ENCODE peak calls at places on chromosome 10, in ten cellular contexts. One of them, this sample, is unnamed.

GRCh38 chr10:29063806-29064644 is 224.8 kb upstream of the LYZL1 start:
- DNase-seq in CD4-positive, alpha-beta T cell: no peak
- DNase-seq in astrocyte of the spinal cord: no peak
- DNase-seq in sigmoid colon: no peak
- DNase-seq in transverse colon: no peak
- DNase-seq in kidney epithelial cell: no peak
- DNase-seq in fibroblast of mammary gland: peak
- DNase-seq in fibroblast of the aortic adventitia: peak
- DNase-seq in psoas muscle: no peak
- DNase-seq in GM12865: no peak
- DNase-seq in this sample: no peak

GRCh38 chr10:115209133-115209532 is 116.0 kb downstream of the ATRNL1 start:
- DNase-seq in CD4-positive, alpha-beta T cell: no peak
- DNase-seq in astrocyte of the spinal cord: no peak
- DNase-seq in sigmoid colon: no peak
- DNase-seq in transverse colon: no peak
- DNase-seq in kidney epithelial cell: no peak
- DNase-seq in fibroblast of mammary gland: no peak
- DNase-seq in fibroblast of the aortic adventitia: no peak
- DNase-seq in psoas muscle: no peak
- DNase-seq in GM12865: peak
- DNase-seq in this sample: no peak

GRCh38 chr10:4849042-4849402 is 23.0 kb downstream of the AKR1E2 start:
- DNase-seq in CD4-positive, alpha-beta T cell: no peak
- DNase-seq in astrocyte of the spinal cord: no peak
- DNase-seq in sigmoid colon: no peak
- DNase-seq in transverse colon: no peak
- DNase-seq in kidney epithelial cell: no peak
- DNase-seq in fibroblast of mammary gland: no peak
- DNase-seq in fibroblast of the aortic adventitia: no peak
- DNase-seq in psoas muscle: no peak
- DNase-seq in GM12865: no peak
- DNase-seq in this sample: no peak

GRCh38 chr10:118307768-118308347 is 34.3 kb downstream of the FAM204A start:
- DNase-seq in CD4-positive, alpha-beta T cell: no peak
- DNase-seq in astrocyte of the spinal cord: no peak
- DNase-seq in sigmoid colon: no peak
- DNase-seq in transverse colon: no peak
- DNase-seq in kidney epithelial cell: no peak
- DNase-seq in fibroblast of mammary gland: no peak
- DNase-seq in fibroblast of the aortic adventitia: no peak
- DNase-seq in psoas muscle: no peak
- DNase-seq in GM12865: no peak
- DNase-seq in this sample: no peak

GRCh38 chr10:113987805-113988204 is 55.9 kb upstream of the ADRB1 start:
- DNase-seq in CD4-positive, alpha-beta T cell: no peak
- DNase-seq in astrocyte of the spinal cord: no peak
- DNase-seq in sigmoid colon: no peak
- DNase-seq in transverse colon: no peak
- DNase-seq in kidney epithelial cell: no peak
- DNase-seq in fibroblast of mammary gland: peak
- DNase-seq in fibroblast of the aortic adventitia: no peak
- DNase-seq in psoas muscle: no peak
- DNase-seq in GM12865: peak
- DNase-seq in this sample: peak

GRCh38 chr10:34957531-34957930 is 132.6 kb downstream of the CUL2 start:
- DNase-seq in CD4-positive, alpha-beta T cell: no peak
- DNase-seq in astrocyte of the spinal cord: no peak
- DNase-seq in sigmoid colon: no peak
- DNase-seq in transverse colon: no peak
- DNase-seq in kidney epithelial cell: no peak
- DNase-seq in fibroblast of mammary gland: no peak
- DNase-seq in fibroblast of the aortic adventitia: no peak
- DNase-seq in psoas muscle: no peak
- DNase-seq in GM12865: no peak
- DNase-seq in this sample: no peak

GRCh38 chr10:32378371-32379301 is 31.7 kb upstream of the EPC1 start:
- DNase-seq in CD4-positive, alpha-beta T cell: peak
- DNase-seq in astrocyte of the spinal cord: peak
- DNase-seq in sigmoid colon: peak
- DNase-seq in transverse colon: peak
- DNase-seq in kidney epithelial cell: peak
- DNase-seq in fibroblast of mammary gland: peak
- DNase-seq in fibroblast of the aortic adventitia: peak
- DNase-seq in psoas muscle: peak
- DNase-seq in GM12865: peak
- DNase-seq in this sample: peak

GRCh38 chr10:70832852-70833542 is 17.2 kb downstream of the SGPL1 start:
- DNase-seq in CD4-positive, alpha-beta T cell: no peak
- DNase-seq in astrocyte of the spinal cord: peak
- DNase-seq in sigmoid colon: no peak
- DNase-seq in transverse colon: no peak
- DNase-seq in kidney epithelial cell: peak
- DNase-seq in fibroblast of mammary gland: peak
- DNase-seq in fibroblast of the aortic adventitia: peak
- DNase-seq in psoas muscle: no peak
- DNase-seq in GM12865: peak
- DNase-seq in this sample: no peak

GRCh38 chr10:58480321-58480720 is 32.4 kb upstream of the BICC1 start:
- DNase-seq in CD4-positive, alpha-beta T cell: no peak
- DNase-seq in astrocyte of the spinal cord: no peak
- DNase-seq in sigmoid colon: no peak
- DNase-seq in transverse colon: no peak
- DNase-seq in kidney epithelial cell: no peak
- DNase-seq in fibroblast of mammary gland: no peak
- DNase-seq in fibroblast of the aortic adventitia: no peak
- DNase-seq in psoas muscle: no peak
- DNase-seq in GM12865: no peak
- DNase-seq in this sample: no peak

GRCh38 chr10:132700168-132701098 is 85.5 kb downstream of the NKX6-2 start:
- DNase-seq in CD4-positive, alpha-beta T cell: no peak
- DNase-seq in astrocyte of the spinal cord: peak
- DNase-seq in sigmoid colon: peak
- DNase-seq in transverse colon: peak
- DNase-seq in kidney epithelial cell: no peak
- DNase-seq in fibroblast of mammary gland: peak
- DNase-seq in fibroblast of the aortic adventitia: peak
- DNase-seq in psoas muscle: peak
- DNase-seq in GM12865: no peak
- DNase-seq in this sample: no peak

GRCh38 chr10:98667081-98667480 is 220.3 kb upstream of the HPS1 start:
- DNase-seq in CD4-positive, alpha-beta T cell: no peak
- DNase-seq in astrocyte of the spinal cord: no peak
- DNase-seq in sigmoid colon: no peak
- DNase-seq in transverse colon: no peak
- DNase-seq in kidney epithelial cell: no peak
- DNase-seq in fibroblast of mammary gland: peak
- DNase-seq in fibroblast of the aortic adventitia: no peak
- DNase-seq in psoas muscle: no peak
- DNase-seq in GM12865: no peak
- DNase-seq in this sample: no peak

GRCh38 chr10:98659951-98660350 is 213.2 kb upstream of the HPS1 start:
- DNase-seq in CD4-positive, alpha-beta T cell: no peak
- DNase-seq in astrocyte of the spinal cord: no peak
- DNase-seq in sigmoid colon: no peak
- DNase-seq in transverse colon: no peak
- DNase-seq in kidney epithelial cell: no peak
- DNase-seq in fibroblast of mammary gland: peak
- DNase-seq in fibroblast of the aortic adventitia: no peak
- DNase-seq in psoas muscle: no peak
- DNase-seq in GM12865: no peak
- DNase-seq in this sample: no peak

GRCh38 chr10:98664329-98665042 is 217.8 kb upstream of the HPS1 start:
- DNase-seq in CD4-positive, alpha-beta T cell: no peak
- DNase-seq in astrocyte of the spinal cord: peak
- DNase-seq in sigmoid colon: no peak
- DNase-seq in transverse colon: peak
- DNase-seq in kidney epithelial cell: no peak
- DNase-seq in fibroblast of mammary gland: peak
- DNase-seq in fibroblast of the aortic adventitia: peak
- DNase-seq in psoas muscle: no peak
- DNase-seq in GM12865: peak
- DNase-seq in this sample: peak
- TF ChIP-seq CTCF in CD4-positive, alpha-beta T cell: peak
- TF ChIP-seq CTCF in astrocyte of the spinal cord: peak
- TF ChIP-seq CTCF in sigmoid colon: peak
- TF ChIP-seq CTCF in transverse colon: peak
- TF ChIP-seq CTCF in kidney epithelial cell: peak
- TF ChIP-seq CTCF in fibroblast of mammary gland: peak
- TF ChIP-seq CTCF in fibroblast of the aortic adventitia: peak
- TF ChIP-seq CTCF in psoas muscle: peak
- TF ChIP-seq CTCF in GM12865: peak
- TF ChIP-seq CTCF in this sample: peak

GRCh38 chr10:83050815-83051214 is 1088.5 kb upstream of the GHITM start:
- DNase-seq in CD4-positive, alpha-beta T cell: no peak
- DNase-seq in astrocyte of the spinal cord: no peak
- DNase-seq in sigmoid colon: no peak
- DNase-seq in transverse colon: no peak
- DNase-seq in kidney epithelial cell: no peak
- DNase-seq in fibroblast of mammary gland: no peak
- DNase-seq in fibroblast of the aortic adventitia: no peak
- DNase-seq in psoas muscle: no peak
- DNase-seq in GM12865: no peak
- DNase-seq in this sample: no peak
- TF ChIP-seq CTCF in CD4-positive, alpha-beta T cell: no peak
- TF ChIP-seq CTCF in astrocyte of the spinal cord: no peak
- TF ChIP-seq CTCF in sigmoid colon: no peak
- TF ChIP-seq CTCF in transverse colon: no peak
- TF ChIP-seq CTCF in kidney epithelial cell: no peak
- TF ChIP-seq CTCF in fibroblast of mammary gland: no peak
- TF ChIP-seq CTCF in fibroblast of the aortic adventitia: no peak
- TF ChIP-seq CTCF in psoas muscle: no peak
- TF ChIP-seq CTCF in GM12865: no peak
- TF ChIP-seq CTCF in this sample: no peak

GRCh38 chr10:30215631-30216030 is 133.4 kb downstream of the MTPAP start:
- DNase-seq in CD4-positive, alpha-beta T cell: no peak
- DNase-seq in astrocyte of the spinal cord: peak
- DNase-seq in sigmoid colon: peak
- DNase-seq in transverse colon: no peak
- DNase-seq in kidney epithelial cell: no peak
- DNase-seq in fibroblast of mammary gland: peak
- DNase-seq in fibroblast of the aortic adventitia: peak
- DNase-seq in psoas muscle: no peak
- DNase-seq in GM12865: no peak
- DNase-seq in this sample: no peak
- TF ChIP-seq CTCF in CD4-positive, alpha-beta T cell: no peak
- TF ChIP-seq CTCF in astrocyte of the spinal cord: no peak
- TF ChIP-seq CTCF in sigmoid colon: no peak
- TF ChIP-seq CTCF in transverse colon: no peak
- TF ChIP-seq CTCF in kidney epithelial cell: no peak
- TF ChIP-seq CTCF in fibroblast of mammary gland: no peak
- TF ChIP-seq CTCF in fibroblast of the aortic adventitia: no peak
- TF ChIP-seq CTCF in psoas muscle: no peak
- TF ChIP-seq CTCF in GM12865: no peak
- TF ChIP-seq CTCF in this sample: no peak

DNA sequence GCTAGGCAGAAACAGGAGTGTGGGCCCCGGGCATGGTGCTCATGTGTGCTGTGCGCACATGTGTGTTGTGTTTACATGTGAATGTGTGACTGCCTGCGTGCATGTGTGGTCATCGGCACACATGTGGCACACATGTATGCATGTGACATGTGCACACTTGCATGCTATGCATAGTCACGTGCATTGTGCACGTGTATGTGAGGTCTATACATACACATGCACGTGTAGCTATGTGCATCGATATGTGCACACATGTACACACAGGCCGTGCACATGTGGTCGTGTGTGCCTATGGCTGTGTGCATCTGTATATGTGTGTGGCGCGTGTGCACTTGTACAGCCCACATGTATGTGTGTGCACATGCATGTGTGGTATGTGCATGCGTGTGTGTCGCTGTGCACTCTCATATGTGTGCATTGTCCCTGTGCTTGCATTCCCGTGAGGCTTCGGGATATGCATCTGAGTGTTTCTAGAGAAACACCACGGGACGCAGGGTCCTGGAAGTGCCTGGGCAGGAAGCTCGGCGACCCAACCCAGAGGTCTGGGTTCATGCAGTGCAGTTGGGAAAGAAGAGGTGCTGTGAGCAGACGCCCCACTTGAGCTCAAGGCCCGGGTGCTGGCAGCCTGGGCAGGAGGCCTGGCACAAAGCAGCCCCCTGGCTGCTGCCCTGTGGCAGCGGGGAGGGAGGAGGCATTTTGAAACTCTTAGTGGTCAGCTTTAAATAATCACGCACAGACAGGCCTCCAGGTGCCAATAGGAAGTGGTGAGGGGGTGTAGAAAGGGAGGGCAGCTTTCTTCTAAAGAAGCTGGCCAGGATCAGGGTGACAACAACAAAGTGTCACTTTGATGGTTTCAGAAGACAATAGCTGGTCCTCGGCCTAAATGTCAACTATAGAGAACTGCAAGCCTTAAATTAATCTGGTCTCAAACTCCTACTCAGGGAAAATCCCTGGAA is 410.0 kb upstream of the MGMT start:
- DNase-seq in CD4-positive, alpha-beta T cell: no peak
- DNase-seq in astrocyte of the spinal cord: no peak
- DNase-seq in sigmoid colon: no peak
- DNase-seq in transverse colon: peak
- DNase-seq in kidney epithelial cell: no peak
- DNase-seq in fibroblast of mammary gland: no peak
- DNase-seq in fibroblast of the aortic adventitia: no peak
- DNase-seq in psoas muscle: no peak
- DNase-seq in GM12865: peak
- DNase-seq in this sample: no peak
- TF ChIP-seq CTCF in CD4-positive, alpha-beta T cell: no peak
- TF ChIP-seq CTCF in astrocyte of the spinal cord: no peak
- TF ChIP-seq CTCF in sigmoid colon: no peak
- TF ChIP-seq CTCF in transverse colon: no peak
- TF ChIP-seq CTCF in kidney epithelial cell: no peak
- TF ChIP-seq CTCF in fibroblast of mammary gland: no peak
- TF ChIP-seq CTCF in fibroblast of the aortic adventitia: no peak
- TF ChIP-seq CTCF in psoas muscle: no peak
- TF ChIP-seq CTCF in GM12865: no peak
- TF ChIP-seq CTCF in this sample: no peak

DNA sequence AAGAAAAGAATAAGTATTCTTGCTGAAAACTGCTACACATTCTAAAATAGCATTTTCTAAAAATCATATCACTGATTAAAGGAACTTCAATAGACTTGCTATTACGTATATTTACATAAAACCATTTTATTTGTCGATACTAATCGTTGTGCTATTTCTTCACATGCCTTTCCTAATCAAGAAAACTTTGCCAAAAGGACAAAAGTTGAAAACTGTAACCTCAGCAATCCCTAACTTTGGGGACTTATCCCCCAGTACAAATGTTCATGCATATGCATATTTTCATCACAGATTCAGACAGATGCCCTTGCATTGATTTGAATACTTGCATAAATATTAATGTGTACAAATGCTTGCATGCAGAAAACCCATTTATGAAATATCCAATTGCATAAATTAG is 35.5 kb upstream of the NEBL start:
- DNase-seq in CD4-positive, alpha-beta T cell: no peak
- DNase-seq in astrocyte of the spinal cord: no peak
- DNase-seq in sigmoid colon: no peak
- DNase-seq in transverse colon: no peak
- DNase-seq in kidney epithelial cell: no peak
- DNase-seq in fibroblast of mammary gland: no peak
- DNase-seq in fibroblast of the aortic adventitia: no peak
- DNase-seq in psoas muscle: no peak
- DNase-seq in GM12865: no peak
- DNase-seq in this sample: no peak
- TF ChIP-seq CTCF in CD4-positive, alpha-beta T cell: no peak
- TF ChIP-seq CTCF in astrocyte of the spinal cord: no peak
- TF ChIP-seq CTCF in sigmoid colon: no peak
- TF ChIP-seq CTCF in transverse colon: no peak
- TF ChIP-seq CTCF in kidney epithelial cell: no peak
- TF ChIP-seq CTCF in fibroblast of mammary gland: no peak
- TF ChIP-seq CTCF in fibroblast of the aortic adventitia: no peak
- TF ChIP-seq CTCF in psoas muscle: no peak
- TF ChIP-seq CTCF in GM12865: no peak
- TF ChIP-seq CTCF in this sample: no peak

This sample was measured in HL-60.